ENCODE peak calls at places on chromosome 13, in five cellular contexts. K is osteoblast, P is psoas muscle, Y is HCT116, T is tibial nerve. F is an unnamed sample. For H3K9me3, the result is how much of the 10 kb centered on the place peaks cover.

GRCh38 chr13:106565127-106565775 is 2.7 kb downstream of the ARGLU1 start:
- DNase-seq in K (no peak), P (no peak), Y (no peak), T (no peak), F (no peak)

GRCh38 chr13:114047358-114047881 is 73.5 kb upstream of the C13orf46 start:
- DNase-seq in K (no peak), P (no peak), Y (no peak), T (no peak), F (peak)

GRCh38 chr13:21137696-21138095 is 38.7 kb downstream of the SKA3 start:
- DNase-seq in K (no peak), P (no peak), Y (peak), T (no peak), F (no peak)

GRCh38 chr13:49630580-49630979 is 2.3 kb downstream of the ARL11 start:
- DNase-seq in K (no peak), P (no peak), Y (no peak), T (no peak), F (no peak)

GRCh38 chr13:48353590-48353989 is 50.0 kb downstream of the RB1 start:
- DNase-seq in K (no peak), P (no peak), Y (no peak), T (no peak), F (no peak)

GRCh38 chr13:93819331-93819730 is 592.7 kb downstream of the GPC6 start:
- DNase-seq in K (no peak), P (no peak), Y (no peak), T (no peak), F (no peak)

GRCh38 chr13:75194717-75195116 is 287.3 kb downstream of the TBC1D4 start:
- DNase-seq in K (no peak), P (no peak), Y (no peak), T (no peak), F (no peak)

GRCh38 chr13:28730762-28731161 is 12.0 kb upstream of the SLC46A3 start:
- DNase-seq in K (no peak), P (no peak), Y (no peak), T (no peak), F (no peak)

GRCh38 chr13:27600712-27601111 is 19.6 kb downstream of the LNX2 start:
- DNase-seq in K (no peak), P (no peak), Y (no peak), T (no peak), F (no peak)

GRCh38 chr13:99859178-99860177 is 112.1 kb downstream of the ZIC5 start:
- DNase-seq in K (no peak), P (no peak), Y (no peak), T (no peak), F (peak)

GRCh38 chr13:33193428-33193974 is 92.1 kb downstream of the STARD13 start:
- DNase-seq in K (no peak), P (no peak), Y (no peak), T (no peak), F (no peak)

GRCh38 chr13:112702983-112703379 is 13.1 kb downstream of the ATP11A start:
- DNase-seq in K (peak), P (peak), Y (no peak), T (no peak), F (peak)

GRCh38 chr13:46492946-46493345 is 60.0 kb upstream of the LRCH1 start:
- DNase-seq in K (peak), P (no peak), Y (peak), T (peak), F (no peak)

GRCh38 chr13:81302125-81302524 is 961.2 kb upstream of the SPRY2 start:
- DNase-seq in K (no peak), P (no peak), Y (no peak), T (no peak), F (no peak)

GRCh38 chr13:31725841-31726240 is 13.5 kb upstream of the RXFP2 start:
- DNase-seq in K (peak), P (no peak), Y (no peak), T (no peak), F (no peak)

GRCh38 chr13:20824762-20825161 is 51.0 kb upstream of the EEF1AKMT1 start:
- DNase-seq in K (no peak), P (no peak), Y (no peak), T (no peak), F (no peak)

GRCh38 chr13:51803422-51804294 is at the start of gene DHRS12:
- DNase-seq in K (peak), P (peak), Y (peak), T (peak), F (peak)
- TF ChIP-seq CTCF in K (no peak), P (no peak), Y (no peak), T (peak), F (no peak)

GRCh38 chr13:39417131-39417530 is 185.9 kb downstream of the LHFPL6 start:
- DNase-seq in K (no peak), P (no peak), Y (no peak), T (no peak), F (no peak)
- H3K9me3 ChIP-seq in K (under half), P (under half), Y (under half), T (under half), F (under half)

GRCh38 chr13:30551194-30551593 is 66.5 kb upstream of the USPL1 start:
- DNase-seq in K (no peak), P (no peak), Y (peak), T (no peak), F (no peak)
- TF ChIP-seq CTCF in K (peak), P (peak), Y (peak), T (no peak), F (peak)

GRCh38 chr13:90645582-90645981 is 701.9 kb upstream of the MIR17HG start:
- DNase-seq in K (no peak), P (no peak), Y (no peak), T (no peak), F (no peak)
- H3K9me3 ChIP-seq in K (under half), P (under half), Y (under half), T (under half), F (under half)

GRCh38 chr13:97905517-97905916 is 48.0 kb upstream of the IPO5 start:
- DNase-seq in K (no peak), P (no peak), Y (no peak), T (no peak), F (no peak)
- TF ChIP-seq CTCF in K (no peak), P (no peak), Y (no peak), T (no peak), F (no peak)

DNA sequence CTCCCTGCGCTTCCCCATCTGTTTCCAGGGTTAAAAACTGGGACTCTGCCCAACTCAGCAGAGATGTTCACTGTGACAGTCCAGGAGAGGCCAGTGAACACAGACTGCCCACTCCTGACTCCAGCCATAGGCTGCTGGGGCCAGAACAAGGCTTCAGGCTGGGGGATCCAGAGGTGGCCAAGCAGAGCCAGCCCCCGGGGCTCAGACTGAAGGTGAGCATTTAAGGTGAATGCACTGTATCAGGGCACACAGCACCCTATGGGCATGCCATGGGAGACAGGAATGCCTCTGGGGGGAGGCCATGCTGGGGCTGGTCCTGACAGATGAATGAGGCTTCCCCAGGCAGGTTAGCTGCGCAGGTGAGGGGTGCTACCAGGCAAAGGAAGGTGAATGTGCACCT is 96.4 kb downstream of the TUBA3C start:
- DNase-seq in K (no peak), P (no peak), Y (no peak), T (no peak), F (no peak)
- H3K9me3 ChIP-seq in K (under half), P (under half), Y (under half), T (under half), F (under half)